ENCODE peak calls at places on chromosomes 2 and 18, in seven cellular contexts. I is progenitor cell of endocrine pancreas, S is tibial artery, E is esophagus squamous epithelium, Y is choroid plexus epithelial cell, J is HepG2, N is HFFc6. O is an unnamed sample.

GRCh38 chr2:6309415-6310185 is 556.1 kb downstream of the CMPK2 start:
- DNase-seq in S (no peak), E (no peak), N (no peak), I (no peak), J (no peak), Y (no peak), O (no peak)

GRCh38 chr2:26764078-26764887 is at the start of gene SLC35F6:
- DNase-seq in E (peak; percentile 19), J (peak; percentile 71), N (peak; percentile 48), I (peak; percentile 73), Y (peak; percentile 75), S (peak; percentile 76), O (peak; percentile 52)

GRCh38 chr18:27382477-27383216 is 197.5 kb upstream of the CHST9 start:
- DNase-seq in N (no peak), S (no peak), E (no peak), Y (no peak), I (no peak), J (no peak), O (no peak)

GRCh38 chr2:83665894-83666293 is 793.2 kb downstream of the SUCLG1 start:
- DNase-seq in S (no peak), N (no peak), J (peak; percentile 18), E (no peak), Y (peak; percentile 3), I (no peak), O (no peak)

GRCh38 chr2:126796931-126797621 is 101.6 kb upstream of the TEX51 start:
- DNase-seq in S (no peak), I (no peak), Y (no peak), J (no peak), E (no peak), N (no peak), O (no peak)

GRCh38 chr2:239916205-239917127 is 108.7 kb downstream of the NDUFA10 start:
- DNase-seq in N (no peak), Y (no peak), E (no peak), J (no peak), I (no peak), S (no peak), O (no peak)

GRCh38 chr2:38223256-38223655 is 147.3 kb upstream of the CYP1B1 start:
- DNase-seq in J (no peak), Y (no peak), S (no peak), E (no peak), N (no peak), I (no peak), O (no peak)

GRCh38 chr18:26225022-26225693 is 1.1 kb upstream of the TAF4B start:
- DNase-seq in N (no peak), I (no peak), S (no peak), Y (no peak), J (no peak), E (no peak), O (no peak)

GRCh38 chr2:126761981-126762878 is 106.3 kb downstream of the GYPC start:
- DNase-seq in N (no peak), Y (no peak), E (no peak), S (no peak), I (no peak), J (no peak), O (no peak)

GRCh38 chr18:58364867-58365533 is 263.9 kb downstream of the ALPK2 start:
- DNase-seq in E (no peak), I (no peak), S (no peak), Y (peak; percentile 23), N (peak; percentile 69), J (no peak), O (no peak)

GRCh38 chr2:228731517-228731916 is 539.6 kb downstream of the PID1 start:
- DNase-seq in I (no peak), J (no peak), N (peak; percentile 82), S (peak; percentile 33), E (no peak), Y (peak; percentile 91), O (peak; percentile 12)

GRCh38 chr2:45394842-45395241 is 216.2 kb downstream of the SRBD1 start:
- DNase-seq in N (no peak), I (no peak), J (no peak), E (no peak), S (no peak), Y (no peak), O (no peak)

GRCh38 chr2:30296496-30296895 is 65.2 kb downstream of the LBH start:
- DNase-seq in S (no peak), N (no peak), E (no peak), J (no peak), I (no peak), Y (no peak), O (no peak)

GRCh38 chr18:471701-472100 is 28.8 kb downstream of the COLEC12 start:
- DNase-seq in N (no peak), I (no peak), Y (no peak), S (no peak), J (no peak), E (no peak), O (no peak)

GRCh38 chr18:470661-471501 is 29.6 kb downstream of the COLEC12 start:
- DNase-seq in E (no peak), I (no peak), S (no peak), J (no peak), Y (peak; percentile 85), N (peak; percentile 19), O (no peak)

GRCh38 chr18:473687-474265 is 26.7 kb downstream of the COLEC12 start:
- DNase-seq in J (no peak), I (no peak), S (no peak), Y (no peak), N (no peak), E (no peak), O (no peak)

GRCh38 chr18:464311-464659 is 36.2 kb downstream of the COLEC12 start:
- DNase-seq in S (no peak), N (no peak), J (no peak), I (no peak), Y (no peak), E (no peak), O (no peak)

GRCh38 chr18:468841-469796 is 31.4 kb downstream of the COLEC12 start:
- DNase-seq in E (no peak), J (peak; percentile 16), Y (no peak), N (no peak), S (no peak), I (no peak), O (no peak)
- TF ChIP-seq CTCF in E (no peak), J (peak; percentile 45), Y (no peak), N (no peak), S (no peak), I (no peak), O (no peak)

GRCh38 chr2:85390941-85391669 is 19.1 kb downstream of the CAPG start:
- DNase-seq in I (peak; percentile 64), J (peak; percentile 59), S (no peak), E (no peak), Y (peak; percentile 62), N (no peak), O (no peak)
- TF ChIP-seq CTCF in I (peak; percentile 72), J (peak; percentile 98), S (peak; percentile 53), E (peak; percentile 57), Y (peak; percentile 84), N (peak; percentile 76), O (peak; percentile 63)

DNA sequence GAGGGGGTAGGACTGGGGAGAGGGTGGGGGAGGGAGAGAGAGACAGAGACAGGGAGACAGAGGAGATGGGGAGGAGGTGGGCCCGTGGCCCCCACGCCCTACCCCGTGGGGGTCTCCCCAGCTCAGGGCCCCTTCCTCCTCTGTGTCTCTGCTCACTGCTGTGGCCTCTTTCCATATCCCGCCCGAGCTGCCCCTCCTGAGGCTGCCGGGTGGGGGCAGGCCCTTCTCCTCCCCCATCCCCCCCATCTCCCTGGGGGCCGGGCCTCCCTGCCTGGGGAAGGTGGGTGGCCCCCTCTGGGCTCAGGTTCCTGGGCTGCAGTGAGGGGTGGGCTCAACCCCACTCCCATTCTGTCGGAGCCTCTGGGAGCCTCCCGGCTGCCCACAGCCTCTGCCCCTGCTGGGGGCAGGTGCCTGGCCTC is 332 bp upstream of the PDCD1 start:
- DNase-seq in N (no peak), E (no peak), S (no peak), Y (no peak), I (no peak), J (no peak), O (no peak)
- TF ChIP-seq CTCF in N (no peak), E (no peak), S (no peak), Y (no peak), I (no peak), J (no peak), O (no peak)

GRCh38 chr2:100900156-100900795 is 80.3 kb downstream of the NPAS2 start:
- DNase-seq in S (no peak), I (no peak), Y (no peak), E (no peak), J (no peak), N (no peak), O (no peak)
- TF ChIP-seq CTCF in S (no peak), I (no peak), Y (no peak), E (no peak), J (no peak), N (peak; percentile 45), O (no peak)

GRCh38 chr2:19331452-19331851 is 27.0 kb downstream of the OSR1 start:
- DNase-seq in E (no peak), N (no peak), J (no peak), S (no peak), I (no peak), Y (no peak), O (no peak)
- TF ChIP-seq CTCF in E (no peak), N (no peak), J (no peak), S (no peak), I (no peak), Y (no peak), O (no peak)

DNA sequence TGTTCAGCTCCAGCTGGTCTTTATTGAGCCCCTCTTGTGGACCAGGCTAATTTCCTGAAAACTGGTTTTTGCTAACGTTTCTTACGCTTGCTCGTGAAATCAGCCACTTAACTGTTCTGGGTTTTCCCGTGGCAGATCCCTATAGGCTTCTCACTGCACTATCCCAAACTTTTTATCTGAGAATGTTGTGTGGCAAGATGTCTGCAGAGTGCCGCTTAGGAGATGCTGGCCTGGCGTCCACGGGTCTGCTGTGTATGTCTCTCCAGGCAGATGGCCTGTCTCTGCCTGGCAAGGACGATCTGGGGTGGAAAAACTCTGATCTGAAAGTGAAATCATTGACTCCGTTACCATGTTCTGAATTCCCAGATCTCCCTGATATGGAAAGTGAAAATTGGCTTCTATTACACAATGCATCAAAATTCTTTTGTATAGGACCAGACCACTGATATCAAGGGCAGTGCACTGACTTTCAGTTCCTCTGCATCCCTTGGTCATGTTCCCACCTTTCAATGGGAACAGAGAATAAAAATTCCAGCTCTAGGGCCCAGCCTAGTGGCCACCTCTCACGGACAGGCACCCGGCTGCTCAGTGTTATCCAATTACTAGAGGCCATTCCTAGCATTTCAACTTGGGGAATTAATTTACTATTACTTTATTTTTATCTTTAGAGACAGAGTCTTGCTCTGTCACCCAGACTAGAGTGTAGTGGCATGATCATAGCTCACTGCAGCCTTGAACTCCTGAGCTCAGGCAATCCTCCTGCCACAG is 154.6 kb downstream of the ACOXL start:
- DNase-seq in Y (no peak), N (no peak), J (no peak), I (no peak), E (no peak), S (no peak), O (no peak)
- TF ChIP-seq CTCF in Y (no peak), N (no peak), J (no peak), I (no peak), E (no peak), S (no peak), O (no peak)